ENCODE peak calls at places on chromosomes 16 and 17, in six cellular contexts. N is left ventricle myocardium superior; I is GM03348; K is choroid plexus epithelial cell; V is BE2C; E is stimulated activated CD8-positive, alpha-beta memory T cell treated with anti-CD3 and anti-CD28 coated beads, Interleukin-15, amount 100 ng/mL, for 48 hours. Z is an unnamed sample.

GRCh38 chr17:40345161-40346034 is 19.1 kb downstream of the GJD3 start:
- DNase-seq in N (peak; percentile 86), K (peak; percentile 62), V (peak; percentile 38), E (no peak), I (peak; percentile 86), Z (no peak)

GRCh38 chr17:17236295-17237025 is 508 bp downstream of the FLCN start:
- DNase-seq in N (no peak), V (no peak), I (peak; percentile 51), K (peak; percentile 28), E (no peak), Z (no peak)

GRCh38 chr17:60524463-60525346 is 1.3 kb downstream of the APPBP2 start:
- DNase-seq in N (no peak), K (peak; percentile 45), I (peak; percentile 11), E (no peak), V (no peak), Z (no peak)

GRCh38 chr17:31733326-31733725 is 125.7 kb downstream of the COPRS start:
- DNase-seq in V (no peak), E (no peak), I (no peak), N (no peak), K (no peak), Z (no peak)

GRCh38 chr17:19335951-19336631 is 26.4 kb downstream of the B9D1 start:
- DNase-seq in N (no peak), K (no peak), V (no peak), E (no peak), I (no peak), Z (no peak)

GRCh38 chr17:44820631-44821196 is 9.4 kb downstream of the GJC1 start:
- DNase-seq in I (peak; percentile 88), N (no peak), V (no peak), K (peak; percentile 82), E (no peak), Z (no peak)

GRCh38 chr16:1108299-1109252 is 12.5 kb upstream of the C1QTNF8 start:
- DNase-seq in K (no peak), E (no peak), V (peak; percentile 51), I (peak; percentile 45), N (peak; percentile 69), Z (no peak)

GRCh38 chr16:14036869-14037268 is 34.2 kb upstream of the MRTFB start:
- DNase-seq in V (no peak), N (no peak), E (no peak), I (no peak), K (no peak), Z (no peak)

GRCh38 chr16:17488506-17488905 is 17.7 kb upstream of the XYLT1 start:
- DNase-seq in K (no peak), E (no peak), V (no peak), N (no peak), I (no peak), Z (no peak)

GRCh38 chr16:49936791-49937190 is 80.9 kb upstream of the ZNF423 start:
- DNase-seq in E (no peak), K (no peak), V (no peak), N (no peak), I (no peak), Z (no peak)

GRCh38 chr17:6677158-6677831 is 25.7 kb downstream of the C17orf100 start:
- DNase-seq in E (no peak), V (no peak), K (peak; percentile 22), N (no peak), I (no peak), Z (no peak)

GRCh38 chr16:64440421-64440831 is 681.4 kb downstream of the CDH11 start:
- DNase-seq in K (peak; percentile 94), E (no peak), V (no peak), N (no peak), I (peak; percentile 77), Z (no peak)

GRCh38 chr16:4962716-4963115 is 4.6 kb downstream of the SEC14L5 start:
- DNase-seq in I (no peak), V (no peak), N (no peak), E (no peak), K (no peak), Z (no peak)

GRCh38 chr16:66364959-66365306 is 1.6 kb upstream of the CDH5 start:
- DNase-seq in E (no peak), K (no peak), I (no peak), N (no peak), V (no peak), Z (no peak)

GRCh38 chr17:45965741-45966140 is 33.3 kb upstream of the STH start:
- DNase-seq in I (no peak), N (no peak), K (no peak), E (no peak), V (no peak), Z (no peak)

GRCh38 chr17:49260922-49261291 is 30.3 kb upstream of the PHOSPHO1 start:
- DNase-seq in K (no peak), V (no peak), N (no peak), I (no peak), E (no peak), Z (no peak)

GRCh38 chr16:11748404-11749254 is 6.0 kb upstream of the TXNDC11 start:
- DNase-seq in V (no peak), K (no peak), I (no peak), N (no peak), E (no peak), Z (no peak)

GRCh38 chr17:80942360-80943345 is 49.0 kb upstream of the CHMP6 start:
- DNase-seq in V (peak; percentile 24), E (no peak), K (peak; percentile 86), N (peak; percentile 96), I (peak; percentile 95), Z (no peak)

GRCh38 chr16:64982581-64982980 is 139.3 kb downstream of the CDH11 start:
- DNase-seq in K (peak; percentile 77), I (peak; percentile 16), N (no peak), V (no peak), E (no peak), Z (no peak)

GRCh38 chr17:78378225-78379133 is at the start of gene PGS1:
- DNase-seq in I (peak; percentile 88), V (peak; percentile 86), N (peak; percentile 91), K (peak; percentile 75), E (peak; percentile 73), Z (peak; percentile 92)